ENCODE peak calls at places on chromosomes 13 and 19, in six cellular contexts. U, I, K, V, X and F are unnamed samples.

GRCh38 chr13:47463726-47464125 is 537.3 kb downstream of the SUCLA2 start:
- DNase-seq in U (no peak), I (no peak), K (peak; percentile 69), V (no peak), X (no peak), F (peak; percentile 40)

GRCh38 chr13:93775507-93776108 is 549.0 kb downstream of the GPC6 start:
- DNase-seq in U (no peak), I (no peak), K (peak; percentile 85), V (no peak), X (no peak), F (no peak)

GRCh38 chr19:31268751-31269150 is 80.5 kb downstream of the TSHZ3 start:
- DNase-seq in U (no peak), I (no peak), K (no peak), V (no peak), X (no peak), F (no peak)

GRCh38 chr19:13208131-13208963 is 58.1 kb downstream of the IER2 start:
- DNase-seq in U (no peak), I (peak; percentile 55), K (peak; percentile 82), V (no peak), X (no peak), F (peak; percentile 56)

GRCh38 chr19:35436477-35437141 is 11.4 kb upstream of the FFAR2 start:
- DNase-seq in U (peak; percentile 33), I (no peak), K (peak; percentile 40), V (peak; percentile 38), X (no peak), F (no peak)

GRCh38 chr19:15432629-15433518 is 14.1 kb upstream of the AKAP8L start:
- DNase-seq in U (peak; percentile 51), I (peak; percentile 95), K (peak; percentile 93), V (peak; percentile 97), X (peak; percentile 94), F (peak; percentile 98)

GRCh38 chr13:111597041-111598017 is 276.9 kb downstream of the TEX29 start:
- DNase-seq in U (no peak), I (no peak), K (no peak), V (no peak), X (peak; percentile 20), F (no peak)

GRCh38 chr13:110044521-110045200 is 258.3 kb upstream of the IRS2 start:
- DNase-seq in U (no peak), I (no peak), K (peak; percentile 82), V (no peak), X (no peak), F (no peak)

GRCh38 chr19:53431399-53432087 is at the start of gene ZNF761:
- DNase-seq in U (peak; percentile 71), I (peak; percentile 97), K (peak; percentile 92), V (peak; percentile 88), X (peak; percentile 93), F (peak; percentile 99)

GRCh38 chr19:57351867-57352266 is 796 bp downstream of the ZNF304 start:
- DNase-seq in U (no peak), I (no peak), K (peak; percentile 16), V (no peak), X (no peak), F (no peak)

GRCh38 chr13:74200081-74200480 is 65.9 kb upstream of the KLF12 start:
- DNase-seq in U (no peak), I (no peak), K (peak; percentile 45), V (no peak), X (no peak), F (no peak)

GRCh38 chr19:6800991-6801396 is 28.5 kb downstream of the VAV1 start:
- DNase-seq in U (no peak), I (no peak), K (peak; percentile 64), V (peak; percentile 57), X (no peak), F (no peak)

GRCh38 chr19:23758187-23759074 is at the start of gene ZNF681:
- DNase-seq in U (peak; percentile 44), I (peak; percentile 93), K (peak; percentile 96), V (peak; percentile 72), X (peak; percentile 97), F (peak; percentile 91)

GRCh38 chr13:31930490-31930889 is 101.1 kb upstream of the FRY start:
- DNase-seq in U (no peak), I (no peak), K (no peak), V (no peak), X (no peak), F (no peak)

GRCh38 chr19:40398417-40399056 is 8.6 kb upstream of the HIPK4 start:
- DNase-seq in U (no peak), I (peak; percentile 56), K (peak; percentile 49), V (no peak), X (peak; percentile 64), F (peak; percentile 46)

GRCh38 chr19:16131648-16132047 is 11.8 kb upstream of the HSH2D start:
- DNase-seq in U (no peak), I (no peak), K (no peak), V (no peak), X (no peak), F (no peak)

GRCh38 chr19:1239796-1240737 is 1.5 kb upstream of the ATP5F1D start:
- DNase-seq in U (peak; percentile 74), I (peak; percentile 93), K (peak; percentile 93), V (peak; percentile 97), X (peak; percentile 96), F (peak; percentile 95)

GRCh38 chr19:50507376-50507775 is 3.6 kb downstream of the JOSD2 start:
- DNase-seq in U (no peak), I (peak; percentile 40), K (no peak), V (no peak), X (no peak), F (no peak)

GRCh38 chr13:98977568-98978270 is at the start of gene DOCK9:
- DNase-seq in U (no peak), I (peak; percentile 83), K (peak; percentile 81), V (peak; percentile 83), X (peak; percentile 53), F (no peak)

GRCh38 chr19:33465834-33466233 is 55.8 kb downstream of the PEPD start:
- DNase-seq in U (no peak), I (no peak), K (no peak), V (no peak), X (no peak), F (no peak)

GRCh38 chr19:58123354-58123753 is 25.3 kb upstream of the ZSCAN18 start:
- DNase-seq in U (no peak), I (no peak), K (no peak), V (no peak), X (no peak), F (no peak)

GRCh38 chr13:58884810-58885209 is 1253.3 kb downstream of the PCDH17 start:
- DNase-seq in U (no peak), I (no peak), K (peak; percentile 2), V (no peak), X (peak; percentile 8), F (no peak)

GRCh38 chr13:73765651-73766384 is 368.4 kb downstream of the KLF12 start:
- DNase-seq in U (peak; percentile 92), I (peak; percentile 90), K (peak; percentile 97), V (no peak), X (peak; percentile 87), F (peak; percentile 74)

GRCh38 chr19:39983695-39984302 is 12.8 kb downstream of the PSMC4 start:
- DNase-seq in U (no peak), I (no peak), K (no peak), V (no peak), X (no peak), F (no peak)

GRCh38 chr13:105159794-105160193 is 1375.7 kb downstream of the EFNB2 start:
- DNase-seq in U (peak; percentile 59), I (no peak), K (no peak), V (no peak), X (no peak), F (peak; percentile 15)

GRCh38 chr19:6610934-6611370 is 20.0 kb upstream of the CD70 start:
- DNase-seq in U (no peak), I (no peak), K (peak; percentile 59), V (peak; percentile 47), X (no peak), F (no peak)

GRCh38 chr13:31556376-31556775 is 182.9 kb upstream of the RXFP2 start:
- DNase-seq in U (no peak), I (no peak), K (peak; percentile 62), V (no peak), X (no peak), F (no peak)

GRCh38 chr13:59103004-59103768 is 1060.5 kb downstream of the DIAPH3 start:
- DNase-seq in U (peak; percentile 77), I (no peak), K (peak; percentile 86), V (no peak), X (no peak), F (no peak)

GRCh38 chr13:84670245-84670644 is 788.0 kb upstream of the SLITRK1 start:
- DNase-seq in U (no peak), I (no peak), K (no peak), V (no peak), X (no peak), F (no peak)

GRCh38 chr13:25190256-25190655 is 18.2 kb upstream of the AMER2 start:
- DNase-seq in U (no peak), I (no peak), K (no peak), V (no peak), X (no peak), F (peak; percentile 35)

GRCh38 chr13:20567881-20568528 is 1.0 kb downstream of the IFT88 start:
- DNase-seq in U (no peak), I (no peak), K (no peak), V (no peak), X (no peak), F (no peak)

GRCh38 chr19:19464339-19465098 is 50.8 kb downstream of the TSSK6 start:
- DNase-seq in U (no peak), I (no peak), K (peak; percentile 85), V (no peak), X (peak; percentile 72), F (no peak)

GRCh38 chr13:40152145-40152544 is 496.7 kb downstream of the COG6 start:
- DNase-seq in U (no peak), I (no peak), K (peak; percentile 96), V (peak; percentile 18), X (no peak), F (no peak)

GRCh38 chr19:57171551-57172081 is 4.3 kb upstream of the DUXA start:
- DNase-seq in U (no peak), I (peak; percentile 64), K (peak; percentile 61), V (peak; percentile 95), X (peak; percentile 58), F (peak; percentile 39)

GRCh38 chr19:1470864-1471513 is 8.0 kb downstream of the C19orf25 start:
- DNase-seq in U (no peak), I (no peak), K (no peak), V (no peak), X (peak; percentile 86), F (peak; percentile 80)

GRCh38 chr19:29872224-29872731 is 60.5 kb downstream of the CCNE1 start:
- DNase-seq in U (no peak), I (no peak), K (peak; percentile 26), V (no peak), X (peak; percentile 66), F (peak; percentile 41)

GRCh38 chr19:35673121-35673804 is 6.9 kb downstream of the UPK1A start:
- DNase-seq in U (no peak), I (peak; percentile 56), K (peak; percentile 55), V (peak; percentile 85), X (no peak), F (peak; percentile 37)

GRCh38 chr19:31344403-31344802 is 4.8 kb downstream of the TSHZ3 start:
- DNase-seq in U (no peak), I (no peak), K (peak; percentile 22), V (no peak), X (peak; percentile 43), F (no peak)